ENCODE peak calls at places on chromosomes 1 and 21, in eight cellular contexts. One of them, this sample, is unnamed.

GRCh38 chr1:169245706-169246105 is 121.9 kb downstream of the NME7 start:
- DNase-seq in CD8-positive, alpha-beta T cell: no peak
- DNase-seq in nephron progenitor cell: no peak
- DNase-seq in mammary epithelial cell: no peak
- DNase-seq in fibroblast of pulmonary artery: no peak
- DNase-seq in uterus: no peak
- DNase-seq in foreskin fibroblast: no peak
- DNase-seq in psoas muscle: no peak
- DNase-seq in this sample: no peak

GRCh38 chr1:182069028-182069466 is 7.5 kb upstream of the ZNF648 start:
- DNase-seq in CD8-positive, alpha-beta T cell: peak; percentile 21
- DNase-seq in nephron progenitor cell: peak; percentile 83
- DNase-seq in mammary epithelial cell: peak; percentile 56
- DNase-seq in fibroblast of pulmonary artery: peak; percentile 15
- DNase-seq in uterus: peak; percentile 64
- DNase-seq in foreskin fibroblast: peak; percentile 50
- DNase-seq in psoas muscle: peak; percentile 77
- DNase-seq in this sample: peak; percentile 77

GRCh38 chr1:244077473-244078220 is 26.6 kb downstream of the ZBTB18 start:
- DNase-seq in CD8-positive, alpha-beta T cell: no peak
- DNase-seq in nephron progenitor cell: no peak
- DNase-seq in mammary epithelial cell: no peak
- DNase-seq in fibroblast of pulmonary artery: no peak
- DNase-seq in uterus: no peak
- DNase-seq in foreskin fibroblast: no peak
- DNase-seq in psoas muscle: no peak
- DNase-seq in this sample: no peak

GRCh38 chr21:33412832-33413519 is 9.8 kb downstream of the IFNGR2 start:
- DNase-seq in CD8-positive, alpha-beta T cell: no peak
- DNase-seq in nephron progenitor cell: no peak
- DNase-seq in mammary epithelial cell: peak; percentile 23
- DNase-seq in fibroblast of pulmonary artery: no peak
- DNase-seq in uterus: no peak
- DNase-seq in foreskin fibroblast: no peak
- DNase-seq in psoas muscle: no peak
- DNase-seq in this sample: no peak

GRCh38 chr1:88646852-88647645 is 37.0 kb upstream of the PKN2 start:
- DNase-seq in CD8-positive, alpha-beta T cell: no peak
- DNase-seq in nephron progenitor cell: no peak
- DNase-seq in mammary epithelial cell: peak; percentile 65
- DNase-seq in fibroblast of pulmonary artery: no peak
- DNase-seq in uterus: no peak
- DNase-seq in foreskin fibroblast: peak; percentile 2
- DNase-seq in psoas muscle: no peak
- DNase-seq in this sample: no peak

GRCh38 chr1:234539666-234540403 is 60.9 kb upstream of the TARBP1 start:
- DNase-seq in CD8-positive, alpha-beta T cell: no peak
- DNase-seq in nephron progenitor cell: no peak
- DNase-seq in mammary epithelial cell: no peak
- DNase-seq in fibroblast of pulmonary artery: no peak
- DNase-seq in uterus: no peak
- DNase-seq in foreskin fibroblast: no peak
- DNase-seq in psoas muscle: no peak
- DNase-seq in this sample: no peak

GRCh38 chr1:153816283-153816904 is 41.2 kb downstream of the SLC27A3 start:
- DNase-seq in CD8-positive, alpha-beta T cell: no peak
- DNase-seq in nephron progenitor cell: no peak
- DNase-seq in mammary epithelial cell: no peak
- DNase-seq in fibroblast of pulmonary artery: no peak
- DNase-seq in uterus: no peak
- DNase-seq in foreskin fibroblast: no peak
- DNase-seq in psoas muscle: peak; percentile 39
- DNase-seq in this sample: no peak

GRCh38 chr1:32953495-32953894 is 11.1 kb downstream of the RNF19B start:
- DNase-seq in CD8-positive, alpha-beta T cell: no peak
- DNase-seq in nephron progenitor cell: no peak
- DNase-seq in mammary epithelial cell: peak; percentile 91
- DNase-seq in fibroblast of pulmonary artery: peak; percentile 67
- DNase-seq in uterus: no peak
- DNase-seq in foreskin fibroblast: peak; percentile 21
- DNase-seq in psoas muscle: no peak
- DNase-seq in this sample: no peak

GRCh38 chr1:74463301-74463988 is 49.0 kb downstream of the LRRC53 start:
- DNase-seq in CD8-positive, alpha-beta T cell: no peak
- DNase-seq in nephron progenitor cell: no peak
- DNase-seq in mammary epithelial cell: peak; percentile 3
- DNase-seq in fibroblast of pulmonary artery: peak; percentile 17
- DNase-seq in uterus: no peak
- DNase-seq in foreskin fibroblast: no peak
- DNase-seq in psoas muscle: no peak
- DNase-seq in this sample: no peak

GRCh38 chr1:223776075-223776814 is 63.9 kb downstream of the CAPN2 start:
- DNase-seq in CD8-positive, alpha-beta T cell: peak; percentile 23
- DNase-seq in nephron progenitor cell: peak; percentile 15
- DNase-seq in mammary epithelial cell: peak; percentile 94
- DNase-seq in fibroblast of pulmonary artery: peak; percentile 84
- DNase-seq in uterus: no peak
- DNase-seq in foreskin fibroblast: peak; percentile 81
- DNase-seq in psoas muscle: no peak
- DNase-seq in this sample: no peak

GRCh38 chr1:39755965-39756659 is 15.0 kb downstream of the OXCT2 start:
- DNase-seq in CD8-positive, alpha-beta T cell: no peak
- DNase-seq in nephron progenitor cell: no peak
- DNase-seq in mammary epithelial cell: no peak
- DNase-seq in fibroblast of pulmonary artery: no peak
- DNase-seq in uterus: no peak
- DNase-seq in foreskin fibroblast: no peak
- DNase-seq in psoas muscle: no peak
- DNase-seq in this sample: no peak

GRCh38 chr1:67367370-67368345 is 60.0 kb downstream of the IL12RB2 start:
- DNase-seq in CD8-positive, alpha-beta T cell: no peak
- DNase-seq in nephron progenitor cell: no peak
- DNase-seq in mammary epithelial cell: no peak
- DNase-seq in fibroblast of pulmonary artery: peak; percentile 55
- DNase-seq in uterus: peak; percentile 16
- DNase-seq in foreskin fibroblast: peak; percentile 53
- DNase-seq in psoas muscle: no peak
- DNase-seq in this sample: no peak

GRCh38 chr1:156123356-156124196 is 9.1 kb downstream of the LMNA start:
- DNase-seq in CD8-positive, alpha-beta T cell: peak; percentile 71
- DNase-seq in nephron progenitor cell: no peak
- DNase-seq in mammary epithelial cell: peak; percentile 98
- DNase-seq in fibroblast of pulmonary artery: peak; percentile 98
- DNase-seq in uterus: peak; percentile 97
- DNase-seq in foreskin fibroblast: peak; percentile 100
- DNase-seq in psoas muscle: peak; percentile 98
- DNase-seq in this sample: peak; percentile 25

GRCh38 chr1:164588388-164589341 is 29.7 kb downstream of the PBX1 start:
- DNase-seq in CD8-positive, alpha-beta T cell: no peak
- DNase-seq in nephron progenitor cell: peak; percentile 57
- DNase-seq in mammary epithelial cell: no peak
- DNase-seq in fibroblast of pulmonary artery: peak; percentile 85
- DNase-seq in uterus: peak; percentile 81
- DNase-seq in foreskin fibroblast: peak; percentile 80
- DNase-seq in psoas muscle: peak; percentile 81
- DNase-seq in this sample: peak; percentile 37

GRCh38 chr1:23343246-23344110 is 606 bp downstream of the HNRNPR start:
- DNase-seq in CD8-positive, alpha-beta T cell: peak; percentile 18
- DNase-seq in nephron progenitor cell: peak; percentile 61
- DNase-seq in mammary epithelial cell: peak; percentile 64
- DNase-seq in fibroblast of pulmonary artery: peak; percentile 61
- DNase-seq in uterus: no peak
- DNase-seq in foreskin fibroblast: peak; percentile 67
- DNase-seq in psoas muscle: no peak
- DNase-seq in this sample: peak; percentile 31

GRCh38 chr1:117967900-117968299 is 38.4 kb downstream of the WDR3 start:
- DNase-seq in CD8-positive, alpha-beta T cell: no peak
- DNase-seq in nephron progenitor cell: no peak
- DNase-seq in mammary epithelial cell: peak; percentile 15
- DNase-seq in fibroblast of pulmonary artery: peak; percentile 49
- DNase-seq in uterus: no peak
- DNase-seq in foreskin fibroblast: peak; percentile 18
- DNase-seq in psoas muscle: no peak
- DNase-seq in this sample: no peak

GRCh38 chr21:10640446-10640845 is 119.1 kb downstream of the TPTE start:
- DNase-seq in CD8-positive, alpha-beta T cell: no peak
- DNase-seq in nephron progenitor cell: no peak
- DNase-seq in mammary epithelial cell: no peak
- DNase-seq in fibroblast of pulmonary artery: no peak
- DNase-seq in uterus: no peak
- DNase-seq in foreskin fibroblast: no peak
- DNase-seq in psoas muscle: no peak
- DNase-seq in this sample: no peak

GRCh38 chr21:15020797-15021196 is 44.0 kb downstream of the NRIP1 start:
- DNase-seq in CD8-positive, alpha-beta T cell: no peak
- DNase-seq in nephron progenitor cell: no peak
- DNase-seq in mammary epithelial cell: no peak
- DNase-seq in fibroblast of pulmonary artery: no peak
- DNase-seq in uterus: no peak
- DNase-seq in foreskin fibroblast: no peak
- DNase-seq in psoas muscle: no peak
- DNase-seq in this sample: no peak

GRCh38 chr1:205332015-205332791 is 10.7 kb upstream of the NUAK2 start:
- DNase-seq in CD8-positive, alpha-beta T cell: no peak
- DNase-seq in nephron progenitor cell: no peak
- DNase-seq in mammary epithelial cell: no peak
- DNase-seq in fibroblast of pulmonary artery: no peak
- DNase-seq in uterus: no peak
- DNase-seq in foreskin fibroblast: no peak
- DNase-seq in psoas muscle: no peak
- DNase-seq in this sample: no peak

GRCh38 chr1:205339197-205339702 is 17.5 kb downstream of the KLHDC8A start:
- DNase-seq in CD8-positive, alpha-beta T cell: no peak
- DNase-seq in nephron progenitor cell: no peak
- DNase-seq in mammary epithelial cell: no peak
- DNase-seq in fibroblast of pulmonary artery: no peak
- DNase-seq in uterus: no peak
- DNase-seq in foreskin fibroblast: no peak
- DNase-seq in psoas muscle: no peak
- DNase-seq in this sample: no peak

GRCh38 chr1:205338011-205338410 is 16.5 kb upstream of the NUAK2 start:
- DNase-seq in CD8-positive, alpha-beta T cell: no peak
- DNase-seq in nephron progenitor cell: no peak
- DNase-seq in mammary epithelial cell: no peak
- DNase-seq in fibroblast of pulmonary artery: no peak
- DNase-seq in uterus: no peak
- DNase-seq in foreskin fibroblast: no peak
- DNase-seq in psoas muscle: no peak
- DNase-seq in this sample: no peak

GRCh38 chr1:205337481-205337880 is 15.9 kb upstream of the NUAK2 start:
- DNase-seq in CD8-positive, alpha-beta T cell: no peak
- DNase-seq in nephron progenitor cell: no peak
- DNase-seq in mammary epithelial cell: no peak
- DNase-seq in fibroblast of pulmonary artery: no peak
- DNase-seq in uterus: no peak
- DNase-seq in foreskin fibroblast: no peak
- DNase-seq in psoas muscle: no peak
- DNase-seq in this sample: no peak

DNA sequence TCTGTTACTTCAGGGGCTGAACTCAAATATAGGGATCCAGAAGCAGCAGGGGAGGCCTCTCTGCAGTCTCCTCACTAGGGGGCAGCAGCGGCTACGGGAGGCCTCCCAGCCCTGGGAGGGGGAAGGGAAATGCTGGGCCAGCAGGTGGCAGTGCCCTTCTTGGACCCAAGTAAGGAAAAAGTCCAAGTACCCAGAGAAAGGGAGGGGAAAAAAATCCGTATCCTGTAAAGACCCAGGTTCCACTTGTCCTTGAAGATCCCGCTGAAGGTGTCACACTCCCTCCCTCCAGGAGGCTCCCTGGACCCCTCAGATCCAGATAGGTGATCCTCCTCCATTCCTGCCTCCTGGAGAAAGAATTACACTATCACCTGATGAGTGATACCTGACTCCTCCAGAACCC is 14.1 kb upstream of the NUAK2 start:
- DNase-seq in CD8-positive, alpha-beta T cell: peak; percentile 80
- DNase-seq in nephron progenitor cell: peak; percentile 86
- DNase-seq in mammary epithelial cell: peak; percentile 66
- DNase-seq in fibroblast of pulmonary artery: peak; percentile 78
- DNase-seq in uterus: peak; percentile 68
- DNase-seq in foreskin fibroblast: peak; percentile 82
- DNase-seq in psoas muscle: peak; percentile 86
- DNase-seq in this sample: peak; percentile 93
- TF ChIP-seq CTCF in CD8-positive, alpha-beta T cell: peak; percentile 85
- TF ChIP-seq CTCF in nephron progenitor cell: peak; percentile 96
- TF ChIP-seq CTCF in mammary epithelial cell: peak; percentile 96
- TF ChIP-seq CTCF in fibroblast of pulmonary artery: peak; percentile 99
- TF ChIP-seq CTCF in uterus: peak; percentile 88
- TF ChIP-seq CTCF in foreskin fibroblast: peak; percentile 100
- TF ChIP-seq CTCF in psoas muscle: peak; percentile 81
- TF ChIP-seq CTCF in this sample: peak; percentile 91

DNA sequence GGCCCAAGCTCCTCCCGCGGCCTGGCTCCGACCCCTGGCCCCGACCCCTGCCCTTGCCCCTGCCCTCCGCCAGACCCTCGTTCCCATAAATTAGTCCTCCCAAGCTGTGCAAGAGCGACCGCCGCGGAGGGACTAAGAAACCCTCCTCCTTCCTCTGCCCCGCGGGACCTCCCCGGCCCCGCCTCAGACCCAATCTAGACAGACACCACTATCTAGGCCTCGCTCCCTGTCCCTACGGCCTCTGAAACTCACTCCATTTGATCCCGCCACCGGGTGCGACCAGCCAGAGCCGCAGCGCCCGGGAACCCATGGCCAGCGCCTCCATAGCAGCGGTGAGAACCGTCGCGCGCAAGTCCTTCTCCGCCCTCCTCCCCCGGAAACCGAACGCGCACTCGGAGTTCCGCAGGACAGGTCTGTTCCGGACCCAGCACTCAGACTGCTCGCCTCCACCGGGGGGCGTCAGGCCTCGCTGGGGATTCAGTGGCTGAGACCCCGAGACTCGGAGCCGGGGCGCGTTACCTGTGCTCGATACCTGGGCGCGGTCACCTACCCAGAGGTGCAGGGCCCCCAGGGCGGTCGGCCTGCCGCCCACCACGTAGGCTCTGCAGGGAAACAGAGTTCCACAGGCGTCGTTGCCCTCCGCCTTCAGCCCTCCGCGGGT is at the start of gene MRPL39:
- DNase-seq in CD8-positive, alpha-beta T cell: peak; percentile 85
- DNase-seq in nephron progenitor cell: peak; percentile 88
- DNase-seq in mammary epithelial cell: peak; percentile 84
- DNase-seq in fibroblast of pulmonary artery: peak; percentile 91
- DNase-seq in uterus: peak; percentile 83
- DNase-seq in foreskin fibroblast: peak; percentile 95
- DNase-seq in psoas muscle: peak; percentile 91
- DNase-seq in this sample: peak; percentile 85
- TF ChIP-seq CTCF in CD8-positive, alpha-beta T cell: no peak
- TF ChIP-seq CTCF in nephron progenitor cell: peak; percentile 32
- TF ChIP-seq CTCF in mammary epithelial cell: peak; percentile 43
- TF ChIP-seq CTCF in fibroblast of pulmonary artery: peak; percentile 67
- TF ChIP-seq CTCF in uterus: peak; percentile 55
- TF ChIP-seq CTCF in foreskin fibroblast: peak; percentile 77
- TF ChIP-seq CTCF in psoas muscle: peak; percentile 54
- TF ChIP-seq CTCF in this sample: peak; percentile 64

GRCh38 chr1:218081358-218081757 is 203.7 kb upstream of the RRP15 start:
- DNase-seq in CD8-positive, alpha-beta T cell: no peak
- DNase-seq in nephron progenitor cell: no peak
- DNase-seq in mammary epithelial cell: no peak
- DNase-seq in fibroblast of pulmonary artery: no peak
- DNase-seq in uterus: no peak
- DNase-seq in foreskin fibroblast: no peak
- DNase-seq in psoas muscle: no peak
- DNase-seq in this sample: no peak
- TF ChIP-seq CTCF in CD8-positive, alpha-beta T cell: no peak
- TF ChIP-seq CTCF in nephron progenitor cell: no peak
- TF ChIP-seq CTCF in mammary epithelial cell: no peak
- TF ChIP-seq CTCF in fibroblast of pulmonary artery: no peak
- TF ChIP-seq CTCF in uterus: no peak
- TF ChIP-seq CTCF in foreskin fibroblast: no peak
- TF ChIP-seq CTCF in psoas muscle: no peak
- TF ChIP-seq CTCF in this sample: no peak

GRCh38 chr1:70314706-70315304 is 39.7 kb downstream of the ANKRD13C start:
- DNase-seq in CD8-positive, alpha-beta T cell: no peak
- DNase-seq in nephron progenitor cell: no peak
- DNase-seq in mammary epithelial cell: no peak
- DNase-seq in fibroblast of pulmonary artery: no peak
- DNase-seq in uterus: no peak
- DNase-seq in foreskin fibroblast: no peak
- DNase-seq in psoas muscle: no peak
- DNase-seq in this sample: no peak
- TF ChIP-seq CTCF in CD8-positive, alpha-beta T cell: no peak
- TF ChIP-seq CTCF in nephron progenitor cell: no peak
- TF ChIP-seq CTCF in mammary epithelial cell: peak; percentile 1
- TF ChIP-seq CTCF in fibroblast of pulmonary artery: no peak
- TF ChIP-seq CTCF in uterus: no peak
- TF ChIP-seq CTCF in foreskin fibroblast: no peak
- TF ChIP-seq CTCF in psoas muscle: no peak
- TF ChIP-seq CTCF in this sample: peak; percentile 33